ENCODE peak calls at places on chromosomes 16 and 17, in six cellular contexts. U is mucosa of descending colon, R is bronchial epithelial cell, V is sigmoid colon, F is IMR-90, E is mesendoderm. S is an unnamed sample.

GRCh38 chr16:89489040-89489721 is 1.2 kb downstream of the ANKRD11 start:
- DNase-seq in V (peak; percentile 95), U (peak; percentile 92), E (peak; percentile 98), F (peak; percentile 96), R (peak; percentile 85), S (no peak)

GRCh38 chr16:8935989-8936388 is 27.7 kb downstream of the USP7 start:
- DNase-seq in R (no peak), E (peak; percentile 73), V (no peak), U (no peak), F (no peak), S (no peak)

GRCh38 chr17:29292992-29293889 is 707 bp downstream of the NUFIP2 start:
- DNase-seq in U (peak; percentile 82), R (peak; percentile 16), F (peak; percentile 34), E (peak; percentile 77), V (peak; percentile 82), S (no peak)

GRCh38 chr17:80942360-80943345 is 49.0 kb upstream of the CHMP6 start:
- DNase-seq in U (peak; percentile 86), V (peak; percentile 99), E (no peak), F (peak; percentile 82), R (peak; percentile 7), S (no peak)

GRCh38 chr17:78723001-78723796 is 58.9 kb downstream of the CYTH1 start:
- DNase-seq in E (peak; percentile 81), V (peak; percentile 89), U (no peak), R (no peak), F (peak; percentile 45), S (no peak)

GRCh38 chr17:73278049-73278464 is 16.4 kb upstream of the CPSF4L start:
- DNase-seq in U (no peak), R (no peak), F (no peak), E (no peak), V (no peak), S (no peak)

GRCh38 chr17:4573682-4574081 is 10.6 kb upstream of the SMTNL2 start:
- DNase-seq in F (no peak), V (no peak), U (peak; percentile 27), E (no peak), R (no peak), S (no peak)

GRCh38 chr16:23706439-23706838 is 6.6 kb downstream of the ERN2 start:
- DNase-seq in F (no peak), U (no peak), R (no peak), V (no peak), E (no peak), S (no peak)

GRCh38 chr16:17474037-17474436 is 3.3 kb upstream of the XYLT1 start:
- DNase-seq in V (no peak), R (no peak), E (peak; percentile 74), U (no peak), F (no peak), S (no peak)

GRCh38 chr17:63641678-63642077 is 19.5 kb downstream of the MAP3K3 start:
- DNase-seq in F (no peak), U (no peak), R (no peak), E (peak; percentile 23), V (no peak), S (no peak)
- H3K36me3 ChIP-seq in F (peaks cover 10% of the 10 kb centered on the region), U (no peaks in the 10 kb centered on the region), R (peaks cover under 1% of the 10 kb centered on the region), E (peaks cover 2% of the 10 kb centered on the region), V (no peaks in the 10 kb centered on the region), S (no peaks in the 10 kb centered on the region)

GRCh38 chr17:44049294-44050080 is 17.0 kb downstream of the LSM12 start:
- DNase-seq in E (no peak), F (no peak), R (no peak), V (no peak), U (no peak), S (no peak)
- H3K36me3 ChIP-seq in E (peaks cover 8% of the 10 kb centered on the region), F (peaks cover 49% of the 10 kb centered on the region), R (peaks cover 11% of the 10 kb centered on the region), V (peaks cover 4% of the 10 kb centered on the region), U (no peaks in the 10 kb centered on the region), S (peaks cover 26% of the 10 kb centered on the region)

GRCh38 chr16:29254676-29255495 is 151.6 kb downstream of the NPIPB11 start:
- DNase-seq in R (no peak), F (no peak), U (no peak), E (no peak), V (peak; percentile 57), S (no peak)
- H3K36me3 ChIP-seq in R (no peaks in the 10 kb centered on the region), F (no peaks in the 10 kb centered on the region), U (no peaks in the 10 kb centered on the region), E (no peaks in the 10 kb centered on the region), V (no peaks in the 10 kb centered on the region), S (no peaks in the 10 kb centered on the region)

GRCh38 chr17:56994009-56994792 is 16.3 kb downstream of the SCPEP1 start:
- DNase-seq in R (peak; percentile 77), V (no peak), E (no peak), F (peak; percentile 26), U (no peak), S (no peak)

GRCh38 chr17:56992364-56992763 is 14.4 kb downstream of the SCPEP1 start:
- DNase-seq in E (no peak), V (no peak), F (no peak), R (no peak), U (no peak), S (no peak)

GRCh38 chr17:56987283-56987834 is 9.4 kb downstream of the SCPEP1 start:
- DNase-seq in E (no peak), U (no peak), R (no peak), F (no peak), V (no peak), S (no peak)

GRCh38 chr17:56985371-56986162 is 7.6 kb downstream of the SCPEP1 start:
- DNase-seq in V (no peak), E (no peak), U (no peak), R (no peak), F (no peak), S (no peak)

GRCh38 chr17:56988901-56989572 is 11.1 kb downstream of the SCPEP1 start:
- DNase-seq in U (no peak), F (no peak), R (no peak), E (no peak), V (no peak), S (no peak)
- H3K36me3 ChIP-seq in U (no peaks in the 10 kb centered on the region), F (peaks cover 9% of the 10 kb centered on the region), R (peaks cover 21% of the 10 kb centered on the region), E (peaks cover 5% of the 10 kb centered on the region), V (peaks cover 12% of the 10 kb centered on the region), S (peaks cover 5% of the 10 kb centered on the region)

GRCh38 chr16:13234999-13235398 is 333.6 kb downstream of the SHISA9 start:
- DNase-seq in V (no peak), F (no peak), E (no peak), U (peak; percentile 44), R (no peak), S (no peak)
- H3K36me3 ChIP-seq in V (no peaks in the 10 kb centered on the region), F (no peaks in the 10 kb centered on the region), E (no peaks in the 10 kb centered on the region), U (no peaks in the 10 kb centered on the region), R (no peaks in the 10 kb centered on the region), S (no peaks in the 10 kb centered on the region)

GRCh38 chr17:72089453-72089987 is 31.3 kb upstream of the SOX9 start:
- DNase-seq in V (no peak), E (no peak), F (no peak), R (no peak), U (no peak), S (no peak)
- H3K36me3 ChIP-seq in V (no peaks in the 10 kb centered on the region), E (no peaks in the 10 kb centered on the region), F (no peaks in the 10 kb centered on the region), R (no peaks in the 10 kb centered on the region), U (no peaks in the 10 kb centered on the region), S (no peaks in the 10 kb centered on the region)

DNA sequence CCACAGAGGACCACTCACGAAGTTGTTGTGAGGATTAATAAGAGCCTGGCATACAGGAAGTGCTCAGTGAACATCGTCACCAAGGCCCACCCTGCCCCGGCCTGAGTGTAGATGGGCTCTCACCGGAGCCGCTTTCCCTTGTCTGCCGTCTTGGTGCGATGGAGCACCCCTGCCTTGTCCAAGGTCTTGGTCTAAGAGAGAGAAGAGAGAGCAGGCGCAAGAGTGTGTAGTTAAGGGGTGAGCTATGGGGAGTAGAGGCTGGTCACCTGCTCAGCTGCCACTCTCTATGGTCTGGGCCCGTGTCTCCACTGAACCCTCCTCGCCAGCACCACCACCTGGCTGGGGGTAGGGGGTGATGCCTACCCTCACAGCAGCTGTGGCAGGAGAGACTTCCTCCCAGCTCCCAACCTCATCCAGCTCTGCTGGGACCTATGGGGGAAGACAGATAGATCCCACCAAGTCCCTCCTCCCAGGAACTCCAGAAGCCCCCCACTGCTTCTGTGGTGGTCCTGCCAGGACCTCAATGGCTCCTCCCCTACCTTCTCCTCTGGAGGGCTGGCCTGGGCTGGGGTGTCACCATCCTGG is 28.7 kb downstream of the ARHGAP27 start:
- DNase-seq in U (no peak), F (no peak), E (no peak), R (no peak), V (no peak), S (no peak)
- H3K36me3 ChIP-seq in U (no peaks in the 10 kb centered on the region), F (no peaks in the 10 kb centered on the region), E (no peaks in the 10 kb centered on the region), R (peaks cover 24% of the 10 kb centered on the region), V (no peaks in the 10 kb centered on the region), S (no peaks in the 10 kb centered on the region)

GRCh38 chr16:73064996-73065349 is 17.0 kb upstream of the ZFHX3 start:
- DNase-seq in F (no peak), R (no peak), E (no peak), V (peak; percentile 74), U (no peak), S (no peak)

GRCh38 chr16:73064227-73064995 is 16.5 kb upstream of the ZFHX3 start:
- DNase-seq in E (peak; percentile 69), F (peak; percentile 78), U (no peak), V (peak; percentile 64), R (no peak), S (no peak)

GRCh38 chr16:73062640-73063283 is 14.8 kb upstream of the ZFHX3 start:
- DNase-seq in F (no peak), E (peak; percentile 61), V (peak; percentile 59), R (no peak), U (no peak), S (no peak)

GRCh38 chr16:73063284-73063733 is 15.4 kb upstream of the ZFHX3 start:
- DNase-seq in F (no peak), E (no peak), R (no peak), U (no peak), V (peak; percentile 61), S (no peak)

GRCh38 chr16:73063854-73064226 is 15.9 kb upstream of the ZFHX3 start:
- DNase-seq in R (no peak), E (no peak), V (no peak), U (no peak), F (no peak), S (no peak)
- H3K36me3 ChIP-seq in R (no peaks in the 10 kb centered on the region), E (no peaks in the 10 kb centered on the region), V (no peaks in the 10 kb centered on the region), U (no peaks in the 10 kb centered on the region), F (no peaks in the 10 kb centered on the region), S (no peaks in the 10 kb centered on the region)

S was measured in iPS DF 6.9.